ENCODE peak calls at places on chromosomes 7 and 10, in four cellular contexts. B, M, V and P are unnamed samples.

GRCh38 chr10:35387768-35388167 is 51.5 kb downstream of the CCNY start:
- DNase-seq in B (no peak), M (no peak), V (no peak), P (peak)

GRCh38 chr10:29158066-29158465 is 130.8 kb upstream of the LYZL1 start:
- DNase-seq in B (no peak), M (no peak), V (no peak), P (no peak)

GRCh38 chr7:104328970-104329825 is 795 bp downstream of the LHFPL3 start:
- DNase-seq in B (peak), M (no peak), V (no peak), P (no peak)

GRCh38 chr10:91974960-91975359 is 51.4 kb downstream of the BTAF1 start:
- DNase-seq in B (no peak), M (no peak), V (no peak), P (peak)

GRCh38 chr10:63003816-63004453 is 129.2 kb upstream of the NRBF2 start:
- DNase-seq in B (no peak), M (no peak), V (no peak), P (no peak)

GRCh38 chr7:128891942-128892269 is 18.6 kb downstream of the KCP start:
- DNase-seq in B (no peak), M (no peak), V (no peak), P (no peak)

GRCh38 chr7:11742496-11742895 is 89.5 kb downstream of the THSD7A start:
- DNase-seq in B (peak), M (no peak), V (no peak), P (no peak)

GRCh38 chr7:56105508-56105907 is 768 bp downstream of the CHCHD2 start:
- DNase-seq in B (no peak), M (no peak), V (no peak), P (no peak)